ENCODE peak calls at places on chromosomes 3 and 15, in five cellular contexts. J, N, Y, X and E are unnamed samples.

GRCh38 chr15:88568589-88568988 is 22.1 kb upstream of the DET1 start:
- DNase-seq in N (no peak), Y (peak), J (no peak), X (no peak), E (no peak)

GRCh38 chr3:132900479-132900878 is 137.7 kb upstream of the TMEM108 start:
- DNase-seq in J (no peak), X (no peak), N (no peak), Y (no peak), E (no peak)

GRCh38 chr3:50572801-50573371 is 3.6 kb downstream of the HEMK1 start:
- DNase-seq in J (no peak), N (no peak), Y (no peak), X (no peak), E (no peak)

GRCh38 chr3:54062546-54062945 is 59.8 kb upstream of the CACNA2D3 start:
- DNase-seq in X (no peak), J (no peak), N (peak), Y (no peak), E (no peak)

GRCh38 chr3:138351916-138352555 is 3.7 kb downstream of the MRAS start:
- DNase-seq in Y (no peak), X (no peak), J (no peak), N (no peak), E (no peak)

GRCh38 chr3:42148982-42149432 is 57.9 kb downstream of the TRAK1 start:
- DNase-seq in J (peak), X (peak), Y (peak), N (peak), E (peak)

GRCh38 chr3:59775106-59775505 is 725.3 kb upstream of the CFAP20DC start:
- DNase-seq in N (peak), Y (peak), X (no peak), J (no peak), E (no peak)

GRCh38 chr3:139934557-139935070 is 371 bp upstream of the CLSTN2 start:
- DNase-seq in Y (no peak), J (peak), N (peak), X (peak), E (peak)

GRCh38 chr3:107978116-107979057 is 112.4 kb downstream of the CD47 start:
- DNase-seq in N (no peak), Y (no peak), X (no peak), J (no peak), E (no peak)

GRCh38 chr3:127915115-127915936 is at the start of gene KBTBD12:
- DNase-seq in X (no peak), Y (no peak), N (no peak), J (peak), E (no peak)

GRCh38 chr3:33629219-33629618 is 88.8 kb downstream of the CLASP2 start:
- DNase-seq in N (no peak), X (no peak), J (no peak), Y (no peak), E (no peak)

GRCh38 chr15:48718646-48719045 is 73.1 kb upstream of the FBN1 start:
- DNase-seq in J (no peak), X (no peak), N (peak), Y (peak), E (no peak)

GRCh38 chr3:186520957-186521842 is 23.0 kb downstream of the CRYGS start:
- DNase-seq in Y (no peak), N (no peak), X (no peak), J (no peak), E (no peak)

GRCh38 chr3:189142527-189142926 is 29.2 kb upstream of the TPRG1 start:
- DNase-seq in X (no peak), N (no peak), J (no peak), Y (no peak), E (no peak)

GRCh38 chr3:23240386-23240785 is 37.3 kb downstream of the UBE2E2 start:
- DNase-seq in X (no peak), Y (no peak), J (no peak), N (no peak), E (no peak)

GRCh38 chr3:83715307-83715706 is 1243.5 kb upstream of the CADM2 start:
- DNase-seq in N (no peak), Y (no peak), X (no peak), J (no peak), E (no peak)

GRCh38 chr3:187673012-187673411 is 2.8 kb upstream of the SST start:
- DNase-seq in Y (no peak), J (no peak), X (no peak), N (peak), E (no peak)

GRCh38 chr3:58332575-58333179 is at the start of gene PXK:
- DNase-seq in J (peak), X (peak), N (peak), Y (peak), E (peak)

GRCh38 chr3:58334013-58334321 is 1.3 kb downstream of the PXK start:
- DNase-seq in Y (no peak), N (no peak), X (no peak), J (no peak), E (no peak)

GRCh38 chr3:58331593-58332152 is 1.0 kb upstream of the PXK start:
- DNase-seq in Y (no peak), N (no peak), J (no peak), X (no peak), E (no peak)

GRCh38 chr3:58335432-58335947 is 2.8 kb downstream of the PXK start:
- DNase-seq in Y (no peak), X (no peak), N (no peak), J (no peak), E (no peak)

GRCh38 chr3:58333206-58334012 is 717 bp downstream of the PXK start:
- DNase-seq in X (peak), N (no peak), J (peak), Y (peak), E (no peak)
- TF ChIP-seq CTCF in X (no peak), N (peak), J (no peak), Y (no peak), E (no peak)

GRCh38 chr3:55661141-55661540 is 174.0 kb upstream of the WNT5A start:
- DNase-seq in J (no peak), N (peak), Y (no peak), X (no peak), E (no peak)
- TF ChIP-seq CTCF in J (no peak), N (no peak), Y (no peak), X (no peak), E (no peak)

GRCh38 chr3:61172684-61173083 is 78.6 kb downstream of the FHIT start:
- DNase-seq in J (no peak), Y (no peak), X (no peak), N (no peak), E (no peak)
- TF ChIP-seq CTCF in J (no peak), Y (no peak), X (no peak), N (no peak), E (peak)

DNA sequence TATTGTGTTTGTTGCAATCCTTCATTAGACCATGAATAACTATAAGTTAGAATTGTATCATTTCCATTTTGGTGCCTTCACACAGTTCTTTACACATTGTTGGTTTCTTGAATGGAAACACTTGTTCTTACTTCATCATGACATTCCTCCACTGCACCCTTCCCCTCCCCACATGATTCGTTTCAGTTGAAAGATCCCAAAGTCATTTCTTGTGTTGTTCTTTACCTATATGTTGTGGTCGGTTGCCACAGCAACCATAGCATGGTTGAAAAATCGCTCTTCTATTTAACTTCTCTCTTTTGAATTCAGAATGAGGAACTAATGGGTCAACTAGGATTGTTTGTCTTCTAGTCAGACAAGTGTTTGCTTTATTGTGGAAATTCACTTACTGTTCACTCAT is 103.3 kb downstream of the IL1RAP start:
- DNase-seq in X (peak), Y (no peak), N (no peak), J (no peak), E (no peak)
- TF ChIP-seq CTCF in X (no peak), Y (no peak), N (no peak), J (no peak), E (no peak)

GRCh38 chr15:81575436-81576123 is 201.6 kb upstream of the TMC3 start:
- DNase-seq in J (peak), N (no peak), Y (peak), X (no peak), E (no peak)

GRCh38 chr15:81573098-81573746 is 199.2 kb upstream of the TMC3 start:
- DNase-seq in X (no peak), J (no peak), Y (no peak), N (no peak), E (no peak)

GRCh38 chr15:81567924-81568323 is 193.9 kb upstream of the TMC3 start:
- DNase-seq in Y (no peak), X (no peak), J (no peak), N (no peak), E (no peak)

DNA sequence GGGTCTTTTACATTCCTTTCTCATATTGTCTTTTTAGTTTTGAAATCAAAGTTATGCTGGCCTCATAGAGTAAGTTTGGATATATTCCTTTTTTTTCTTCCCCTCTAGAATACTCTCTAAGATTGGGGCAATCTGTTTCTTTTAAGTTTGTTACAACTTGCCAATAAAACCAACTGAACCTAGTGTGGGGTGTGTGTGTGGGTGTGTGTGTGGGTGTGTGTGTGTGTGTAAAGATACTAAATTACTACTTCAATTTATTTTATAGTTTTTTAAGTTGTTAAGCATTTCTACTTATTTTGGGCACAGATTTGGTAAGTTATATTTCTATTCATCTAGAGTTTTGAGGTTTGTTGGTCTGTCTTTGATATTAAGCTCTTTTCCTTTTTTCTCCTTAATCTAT is 198.2 kb upstream of the TMC3 start:
- DNase-seq in J (no peak), X (no peak), N (no peak), Y (no peak), E (no peak)
- TF ChIP-seq CTCF in J (no peak), X (no peak), N (no peak), Y (no peak), E (no peak)

DNA sequence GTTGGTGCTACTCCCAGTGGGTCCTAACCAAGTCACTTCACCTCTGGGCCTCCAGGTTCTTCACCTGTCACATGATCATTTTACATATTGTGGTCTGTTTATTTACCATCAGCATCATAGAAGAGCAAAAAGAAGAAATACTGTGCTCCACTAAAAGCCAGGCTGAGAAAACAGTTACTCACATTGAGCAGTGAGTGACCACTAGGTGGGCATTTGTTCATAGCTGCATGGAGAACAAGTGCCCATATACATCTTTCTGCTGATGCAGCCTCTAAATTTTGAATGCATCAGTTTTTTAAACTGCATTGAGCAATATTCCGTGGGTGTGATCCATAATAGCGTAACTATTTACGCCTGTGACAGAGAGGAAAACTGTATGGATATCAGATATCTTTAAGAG is 76.2 kb downstream of the DCUN1D1 start:
- DNase-seq in J (no peak), X (no peak), N (no peak), Y (no peak), E (no peak)
- TF ChIP-seq CTCF in J (no peak), X (no peak), N (no peak), Y (peak), E (peak)

DNA sequence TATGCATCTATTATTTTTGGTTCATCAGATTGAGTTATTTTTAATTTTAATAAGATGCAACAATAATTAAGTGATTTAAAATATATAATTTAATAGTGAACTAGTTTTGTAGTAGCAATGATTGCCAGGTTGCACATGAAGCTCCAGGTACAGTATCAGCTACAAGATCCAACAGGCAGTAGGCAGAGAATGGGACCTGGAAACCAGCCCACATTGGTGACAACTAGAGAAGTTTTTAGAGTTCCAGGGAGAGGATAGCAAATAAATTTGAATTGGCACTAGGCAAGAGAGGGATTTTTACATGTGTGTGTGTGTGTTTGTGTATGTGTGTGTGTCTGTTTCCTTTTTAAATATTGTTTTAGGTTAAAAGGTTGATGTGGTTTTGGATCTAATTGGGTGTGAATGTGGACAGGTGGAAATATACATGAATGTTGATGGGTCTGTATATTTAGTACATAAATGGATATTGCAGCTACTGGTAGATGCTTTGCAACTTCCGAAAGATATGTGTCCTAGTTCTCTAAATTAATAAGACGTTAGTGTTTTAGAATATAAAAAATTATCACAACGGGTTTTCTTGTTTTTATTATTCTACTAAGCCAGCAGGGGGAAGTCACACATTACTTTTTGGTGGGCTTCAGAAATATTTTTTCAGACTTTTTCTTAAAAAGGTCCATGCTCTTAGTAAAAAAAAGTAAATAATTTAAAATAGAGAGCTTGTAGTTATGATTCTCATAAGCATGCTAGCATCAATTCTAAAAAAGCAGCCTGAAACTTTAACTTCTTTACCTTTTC is 110.1 kb upstream of the GBE1 start:
- DNase-seq in X (no peak), N (no peak), Y (no peak), J (no peak), E (no peak)
- TF ChIP-seq CTCF in X (no peak), N (no peak), Y (peak), J (no peak), E (peak)

GRCh38 chr15:86759766-86760165 is 680.1 kb downstream of the AGBL1 start:
- DNase-seq in N (no peak), J (no peak), Y (no peak), X (no peak), E (no peak)

GRCh38 chr15:86751116-86751515 is 671.4 kb downstream of the AGBL1 start:
- DNase-seq in J (no peak), X (no peak), Y (no peak), N (no peak), E (no peak)

GRCh38 chr15:86756688-86757087 is 677.0 kb downstream of the AGBL1 start:
- DNase-seq in Y (no peak), N (no peak), X (peak), J (no peak), E (no peak)
- TF ChIP-seq CTCF in Y (no peak), N (no peak), X (no peak), J (no peak), E (peak)